ENCODE peak calls at places on chromosomes 11 and 22, in eight cellular contexts. W is left ventricle myocardium inferior; V is SK-N-SH; K is CD4-positive, CD25-positive, alpha-beta regulatory T cell; S is body of pancreas; O is neuronal stem cell; Q is right cardiac atrium; R is thoracic aorta. D is an unnamed sample. For H3K4me1, the result is how much of the 10 kb centered on the place peaks cover.

GRCh38 chr11:83097671-83098070 is 26.0 kb upstream of the RAB30 start:
- DNase-seq in W (no peak), V (no peak), K (no peak), S (no peak), O (no peak), Q (no peak), R (no peak), D (no peak)

GRCh38 chr11:56885182-56885581 is 103.5 kb upstream of the OR5AK2 start:
- DNase-seq in W (no peak), V (peak), K (no peak), S (peak), O (peak), Q (peak), R (no peak), D (no peak)

GRCh38 chr11:30960387-30960992 is 374.3 kb upstream of the MPPED2 start:
- DNase-seq in W (no peak), V (peak), K (no peak), S (no peak), O (peak), Q (no peak), R (no peak), D (no peak)

GRCh38 chr11:72642815-72643511 is 31.3 kb downstream of the PDE2A start:
- DNase-seq in W (peak), V (peak), K (peak), S (peak), O (peak), Q (peak), R (no peak), D (peak)

GRCh38 chr22:42836026-42836425 is 21.0 kb downstream of the ARFGAP3 start:
- DNase-seq in W (no peak), V (no peak), K (no peak), S (no peak), O (no peak), Q (no peak), R (no peak), D (no peak)

GRCh38 chr11:134682577-134682976 is 270.5 kb upstream of the B3GAT1 start:
- DNase-seq in W (no peak), V (no peak), K (no peak), S (no peak), O (no peak), Q (no peak), R (no peak), D (no peak)

GRCh38 chr11:120652705-120653335 is 141.3 kb downstream of the GRIK4 start:
- DNase-seq in W (no peak), V (no peak), K (no peak), S (no peak), O (no peak), Q (no peak), R (no peak), D (no peak)

GRCh38 chr11:114736806-114737205 is 58.5 kb downstream of the NXPE2 start:
- DNase-seq in W (no peak), V (no peak), K (no peak), S (no peak), O (no peak), Q (no peak), R (no peak), D (no peak)

GRCh38 chr11:11519184-11519583 is 102.6 kb downstream of the GALNT18 start:
- DNase-seq in W (no peak), V (no peak), K (no peak), S (no peak), O (no peak), Q (no peak), R (no peak), D (no peak)

GRCh38 chr22:42697542-42698013 is 23.1 kb downstream of the A4GALT start:
- DNase-seq in W (peak), V (no peak), K (no peak), S (peak), O (no peak), Q (peak), R (peak), D (peak)

GRCh38 chr22:38419864-38420172 is 35.2 kb downstream of the KCNJ4 start:
- DNase-seq in W (no peak), V (no peak), K (no peak), S (no peak), O (no peak), Q (no peak), R (no peak), D (peak)

GRCh38 chr11:66879583-66879982 is 22.7 kb downstream of the LRFN4 start:
- DNase-seq in W (no peak), V (no peak), K (no peak), S (no peak), O (no peak), Q (peak), R (no peak), D (no peak)

GRCh38 chr11:64659417-64660144 is 63.4 kb downstream of the NRXN2 start:
- DNase-seq in W (no peak), V (no peak), K (no peak), S (no peak), O (no peak), Q (no peak), R (no peak), D (no peak)

GRCh38 chr11:58867556-58867955 is 23.1 kb upstream of the GLYATL2 start:
- DNase-seq in W (no peak), V (no peak), K (no peak), S (no peak), O (no peak), Q (no peak), R (no peak), D (no peak)

GRCh38 chr11:80034801-80035200 is 594.0 kb upstream of the TENM4 start:
- DNase-seq in W (no peak), V (no peak), K (no peak), S (no peak), O (no peak), Q (no peak), R (no peak), D (no peak)

GRCh38 chr11:118911880-118912741 is 13.6 kb downstream of the BCL9L start:
- DNase-seq in W (peak), V (no peak), K (peak), S (peak), O (no peak), Q (peak), R (peak), D (peak)

GRCh38 chr22:31879585-31879984 is 64.8 kb upstream of the YWHAH start:
- DNase-seq in W (no peak), V (no peak), K (no peak), S (no peak), O (no peak), Q (no peak), R (no peak), D (no peak)

GRCh38 chr11:34975482-34975881 is 59.1 kb downstream of the PDHX start:
- DNase-seq in W (no peak), V (no peak), K (no peak), S (no peak), O (no peak), Q (no peak), R (no peak), D (no peak)

GRCh38 chr11:117345039-117345438 is 17.4 kb downstream of the CEP164 start:
- DNase-seq in W (no peak), V (no peak), K (no peak), S (no peak), O (no peak), Q (no peak), R (no peak), D (no peak)

GRCh38 chr22:48492371-48493320 is 1335.0 kb downstream of the BRD1 start:
- DNase-seq in W (peak), V (peak), K (no peak), S (peak), O (peak), Q (peak), R (no peak), D (no peak)

GRCh38 chr11:8318536-8318935 is 54.9 kb upstream of the LMO1 start:
- DNase-seq in W (no peak), V (no peak), K (no peak), S (no peak), O (no peak), Q (no peak), R (no peak), D (no peak)

DNA sequence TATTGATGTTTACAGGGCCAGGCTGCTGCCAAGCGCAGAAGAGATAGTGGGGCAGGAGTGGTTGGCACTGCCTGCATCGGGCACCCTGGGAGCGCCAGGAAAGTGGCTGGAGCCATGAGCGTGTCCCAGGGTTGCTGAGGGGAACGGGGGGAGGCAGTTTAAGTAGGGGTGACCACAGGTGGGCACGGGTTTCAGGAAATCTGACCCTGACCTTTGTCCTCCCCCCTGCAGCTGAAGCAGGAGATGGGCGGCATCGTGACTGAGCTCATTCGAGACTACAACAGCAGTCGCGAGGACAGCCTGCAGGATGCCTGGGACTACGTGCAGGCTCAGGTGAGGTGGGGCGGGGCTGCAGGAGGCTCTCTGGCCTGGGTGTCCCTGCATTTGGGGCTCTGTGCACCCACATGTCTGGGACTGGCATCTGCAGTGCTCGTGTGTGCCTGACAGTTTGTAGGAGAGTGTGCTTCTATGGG is 49.6 kb downstream of the CD82 start:
- DNase-seq in W (peak), V (no peak), K (no peak), S (no peak), O (no peak), Q (peak), R (no peak), D (no peak)
- H3K4me1 ChIP-seq in W (half or more), V (under half), K (under half), S (under half), O (under half), Q (under half), R (under half), D (half or more)

GRCh38 chr11:71447791-71448256 is 369 bp downstream of the DHCR7 start:
- DNase-seq in W (no peak), V (peak), K (peak), S (peak), O (peak), Q (no peak), R (no peak), D (peak)
- H3K27ac ChIP-seq in W (peak), V (no peak), K (peak), S (peak), O (peak), Q (peak), R (peak), D (peak)

GRCh38 chr22:49815641-49816071 is 12.0 kb downstream of the BRD1 start:
- DNase-seq in W (no peak), V (no peak), K (no peak), S (peak), O (no peak), Q (no peak), R (no peak), D (no peak)

GRCh38 chr22:49811014-49811791 is 16.5 kb downstream of the BRD1 start:
- DNase-seq in W (no peak), V (no peak), K (no peak), S (no peak), O (no peak), Q (no peak), R (no peak), D (peak)

GRCh38 chr22:49814856-49815255 is 12.8 kb downstream of the BRD1 start:
- DNase-seq in W (no peak), V (no peak), K (no peak), S (no peak), O (no peak), Q (no peak), R (no peak), D (peak)

GRCh38 chr22:49812838-49813237 is 14.8 kb downstream of the BRD1 start:
- DNase-seq in W (no peak), V (no peak), K (no peak), S (peak), O (no peak), Q (peak), R (no peak), D (no peak)

GRCh38 chr22:49814164-49814686 is 13.4 kb downstream of the BRD1 start:
- DNase-seq in W (no peak), V (no peak), K (no peak), S (peak), O (no peak), Q (no peak), R (no peak), D (no peak)
- H3K4me1 ChIP-seq in W (half or more), V (under half), K (under half), S (half or more), O (under half), Q (under half), R (under half), D (under half)

DNA sequence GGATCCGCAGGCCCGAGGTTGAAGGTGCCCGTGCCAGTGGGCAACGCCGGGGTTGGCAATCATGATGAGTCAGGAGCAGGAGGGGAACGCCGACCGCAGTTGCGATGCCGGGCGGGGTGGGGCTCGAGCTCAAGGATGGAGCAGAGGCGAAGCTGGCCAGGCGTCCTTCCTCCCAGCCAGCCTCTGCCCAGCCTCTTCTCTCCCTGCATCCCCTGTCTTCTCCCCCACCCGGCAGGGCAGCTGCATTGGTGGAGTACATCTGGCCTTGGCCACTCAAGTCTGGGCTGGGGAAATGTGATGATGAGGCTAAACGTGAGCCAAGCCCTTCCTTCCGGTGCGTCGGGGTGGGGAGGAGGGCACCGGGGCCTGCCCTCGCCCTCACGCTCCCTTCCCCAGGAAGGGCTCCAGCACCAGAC is 3.9 kb downstream of the IFITM10 start:
- DNase-seq in W (peak), V (peak), K (no peak), S (peak), O (no peak), Q (peak), R (no peak), D (no peak)
- H3K27ac ChIP-seq in W (no peak), V (no peak), K (no peak), S (no peak), O (no peak), Q (no peak), R (peak), D (no peak)